ENCODE peak calls at places on chromosome 6, in five cellular contexts. One of them, this sample, is unnamed.

GRCh38 chr6:168309183-168309582 is 10.4 kb downstream of the DACT2 start:
- DNase-seq in BE2C: no peak
- DNase-seq in ascending aorta: no peak
- DNase-seq in OCI-LY7: no peak
- DNase-seq in colonic mucosa: no peak
- DNase-seq in this sample: no peak

GRCh38 chr6:169185011-169185521 is 68.6 kb downstream of the THBS2 start:
- DNase-seq in BE2C: no peak
- DNase-seq in OCI-LY7: no peak
- DNase-seq in colonic mucosa: no peak
- DNase-seq in ascending aorta: peak; percentile 61
- DNase-seq in this sample: no peak

GRCh38 chr6:148700713-148701392 is 46.0 kb upstream of the UST start:
- DNase-seq in BE2C: no peak
- DNase-seq in ascending aorta: no peak
- DNase-seq in OCI-LY7: no peak
- DNase-seq in colonic mucosa: no peak
- DNase-seq in this sample: no peak

GRCh38 chr6:83853178-83853967 is at the start of gene RIPPLY2:
- DNase-seq in colonic mucosa: peak; percentile 22
- DNase-seq in OCI-LY7: no peak
- DNase-seq in BE2C: peak; percentile 84
- DNase-seq in ascending aorta: no peak
- DNase-seq in this sample: peak; percentile 38

GRCh38 chr6:16764188-16764950 is 3.1 kb upstream of the ATXN1 start:
- DNase-seq in BE2C: no peak
- DNase-seq in ascending aorta: no peak
- DNase-seq in colonic mucosa: no peak
- DNase-seq in OCI-LY7: no peak
- DNase-seq in this sample: no peak

GRCh38 chr6:166586424-166587156 is at the start of gene RAMACL:
- DNase-seq in BE2C: peak; percentile 51
- DNase-seq in ascending aorta: no peak
- DNase-seq in colonic mucosa: peak; percentile 36
- DNase-seq in OCI-LY7: peak; percentile 88
- DNase-seq in this sample: no peak

GRCh38 chr6:355809-356208 is 35.7 kb upstream of the IRF4 start:
- DNase-seq in ascending aorta: no peak
- DNase-seq in BE2C: no peak
- DNase-seq in colonic mucosa: no peak
- DNase-seq in OCI-LY7: peak; percentile 76
- DNase-seq in this sample: no peak

GRCh38 chr6:26594730-26595632 is 1.8 kb upstream of the ABT1 start:
- DNase-seq in OCI-LY7: no peak
- DNase-seq in colonic mucosa: no peak
- DNase-seq in ascending aorta: no peak
- DNase-seq in BE2C: peak; percentile 58
- DNase-seq in this sample: no peak

GRCh38 chr6:33427585-33428218 is 7.8 kb downstream of the SYNGAP1 start:
- DNase-seq in OCI-LY7: peak; percentile 31
- DNase-seq in colonic mucosa: peak; percentile 65
- DNase-seq in ascending aorta: no peak
- DNase-seq in BE2C: peak; percentile 66
- DNase-seq in this sample: peak; percentile 54
- TF ChIP-seq CTCF in OCI-LY7: no peak
- TF ChIP-seq CTCF in colonic mucosa: no peak
- TF ChIP-seq CTCF in ascending aorta: no peak
- TF ChIP-seq CTCF in BE2C: no peak
- TF ChIP-seq CTCF in this sample: no peak

GRCh38 chr6:114735118-114735730 is 392.4 kb upstream of the HS3ST5 start:
- DNase-seq in OCI-LY7: no peak
- DNase-seq in ascending aorta: no peak
- DNase-seq in BE2C: no peak
- DNase-seq in colonic mucosa: no peak
- DNase-seq in this sample: no peak
- TF ChIP-seq CTCF in OCI-LY7: peak; percentile 7
- TF ChIP-seq CTCF in ascending aorta: no peak
- TF ChIP-seq CTCF in BE2C: peak; percentile 28
- TF ChIP-seq CTCF in colonic mucosa: no peak
- TF ChIP-seq CTCF in this sample: no peak

DNA sequence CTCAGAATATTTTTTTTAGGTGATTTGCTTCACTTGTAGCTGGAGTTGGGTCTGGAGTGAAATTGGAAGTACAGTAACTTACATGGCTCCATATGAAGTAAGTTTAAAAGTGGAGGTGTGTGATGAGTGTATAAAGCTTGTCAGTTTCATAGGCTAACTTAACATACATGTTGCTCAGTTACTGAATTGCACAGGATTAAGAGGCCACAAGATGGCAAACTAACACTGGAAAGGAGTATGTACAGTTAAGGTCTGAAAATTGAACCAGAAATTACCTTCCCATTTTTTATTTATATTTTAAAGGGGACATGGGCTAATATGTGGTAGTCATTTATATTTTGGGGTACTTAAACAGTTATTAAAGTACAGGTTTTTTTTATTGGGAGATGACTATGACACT is 45.3 kb upstream of the SMIM8 start:
- DNase-seq in BE2C: no peak
- DNase-seq in ascending aorta: no peak
- DNase-seq in colonic mucosa: no peak
- DNase-seq in OCI-LY7: peak; percentile 37
- DNase-seq in this sample: no peak
- TF ChIP-seq CTCF in BE2C: peak; percentile 55
- TF ChIP-seq CTCF in ascending aorta: no peak
- TF ChIP-seq CTCF in colonic mucosa: no peak
- TF ChIP-seq CTCF in OCI-LY7: peak; percentile 74
- TF ChIP-seq CTCF in this sample: no peak

DNA sequence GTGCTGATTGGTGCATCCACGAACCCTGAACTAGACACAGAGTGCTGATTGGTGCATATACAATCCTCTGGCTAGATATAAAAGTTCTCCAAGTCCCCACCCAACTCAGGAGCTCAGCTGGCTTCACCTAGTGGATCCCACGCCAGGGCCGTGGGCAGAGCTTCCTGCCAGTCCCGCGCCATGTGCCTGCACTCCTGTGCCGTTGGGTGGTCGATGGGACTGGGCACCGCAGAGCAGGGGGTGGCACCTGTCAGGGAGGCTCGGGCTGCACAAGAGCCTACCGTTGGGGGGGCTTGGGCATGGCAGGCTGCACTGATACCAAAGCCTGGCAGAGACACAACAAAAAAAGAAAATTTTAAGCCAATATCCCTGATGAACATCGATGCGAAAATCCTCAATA is 185.4 kb upstream of the ASCC3 start:
- DNase-seq in colonic mucosa: no peak
- DNase-seq in OCI-LY7: no peak
- DNase-seq in BE2C: no peak
- DNase-seq in ascending aorta: no peak
- DNase-seq in this sample: no peak
- TF ChIP-seq CTCF in colonic mucosa: no peak
- TF ChIP-seq CTCF in OCI-LY7: no peak
- TF ChIP-seq CTCF in BE2C: no peak
- TF ChIP-seq CTCF in ascending aorta: no peak
- TF ChIP-seq CTCF in this sample: no peak

DNA sequence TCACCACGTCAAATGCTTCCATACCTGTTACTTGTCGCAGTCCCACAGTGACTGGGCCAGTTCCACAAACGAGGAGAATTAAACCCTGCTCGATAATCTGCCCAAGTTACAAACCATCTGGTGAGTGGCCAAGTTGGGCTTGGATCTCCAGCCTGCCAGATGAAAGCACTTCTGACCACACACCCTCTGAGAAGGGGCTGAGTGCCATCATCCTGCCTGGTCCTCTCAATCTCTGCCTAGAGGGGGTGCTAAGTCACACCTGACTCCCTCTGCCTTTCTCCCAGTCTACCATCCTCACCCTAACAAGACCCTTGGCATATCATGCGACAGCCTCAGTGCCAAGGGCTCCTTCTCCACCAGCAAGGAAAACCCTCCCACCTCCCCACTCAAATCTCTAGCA is 15.8 kb downstream of the RRP36 start:
- DNase-seq in BE2C: no peak
- DNase-seq in OCI-LY7: no peak
- DNase-seq in colonic mucosa: no peak
- DNase-seq in ascending aorta: no peak
- DNase-seq in this sample: no peak
- TF ChIP-seq CTCF in BE2C: no peak
- TF ChIP-seq CTCF in OCI-LY7: no peak
- TF ChIP-seq CTCF in colonic mucosa: no peak
- TF ChIP-seq CTCF in ascending aorta: no peak
- TF ChIP-seq CTCF in this sample: no peak

GRCh38 chr6:36852481-36853147 is 13.4 kb upstream of the CPNE5 start:
- DNase-seq in colonic mucosa: no peak
- DNase-seq in ascending aorta: peak; percentile 79
- DNase-seq in BE2C: peak; percentile 42
- DNase-seq in OCI-LY7: no peak
- DNase-seq in this sample: no peak
- TF ChIP-seq CTCF in colonic mucosa: no peak
- TF ChIP-seq CTCF in ascending aorta: no peak
- TF ChIP-seq CTCF in BE2C: no peak
- TF ChIP-seq CTCF in OCI-LY7: no peak
- TF ChIP-seq CTCF in this sample: no peak

GRCh38 chr6:144580771-144581170 is 295.6 kb downstream of the UTRN start:
- DNase-seq in colonic mucosa: no peak
- DNase-seq in OCI-LY7: no peak
- DNase-seq in ascending aorta: no peak
- DNase-seq in BE2C: no peak
- DNase-seq in this sample: no peak
- TF ChIP-seq CTCF in colonic mucosa: no peak
- TF ChIP-seq CTCF in OCI-LY7: no peak
- TF ChIP-seq CTCF in ascending aorta: no peak
- TF ChIP-seq CTCF in BE2C: no peak
- TF ChIP-seq CTCF in this sample: no peak

GRCh38 chr6:53679446-53679933 is 13.9 kb upstream of the KLHL31 start:
- DNase-seq in BE2C: no peak
- DNase-seq in OCI-LY7: peak; percentile 20
- DNase-seq in ascending aorta: no peak
- DNase-seq in colonic mucosa: no peak
- DNase-seq in this sample: peak; percentile 8
- TF ChIP-seq CTCF in BE2C: peak; percentile 49
- TF ChIP-seq CTCF in OCI-LY7: peak; percentile 52
- TF ChIP-seq CTCF in ascending aorta: peak; percentile 14
- TF ChIP-seq CTCF in colonic mucosa: peak; percentile 18
- TF ChIP-seq CTCF in this sample: peak; percentile 47

DNA sequence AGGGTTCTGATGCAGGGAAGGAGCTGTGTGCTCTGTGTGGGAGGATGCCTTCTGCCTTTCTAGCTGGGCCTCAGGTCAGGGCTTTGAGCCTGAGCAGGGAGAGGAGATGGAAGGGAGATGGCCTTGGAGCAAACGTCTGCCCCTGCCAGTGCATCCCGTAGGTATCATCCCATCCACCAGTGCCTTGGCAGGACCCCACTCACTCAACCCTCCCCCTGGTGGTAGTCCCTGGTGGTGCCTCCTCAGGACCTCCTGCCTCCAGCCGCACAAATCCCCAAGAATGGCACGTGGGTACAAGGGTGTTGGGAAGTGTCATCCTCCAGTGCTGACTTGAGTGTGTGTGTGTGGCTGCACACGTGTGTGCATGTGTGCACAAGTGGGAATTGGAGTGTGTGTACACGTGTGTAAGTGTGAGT is 23.1 kb upstream of the MICB start:
- DNase-seq in ascending aorta: peak; percentile 58
- DNase-seq in BE2C: peak; percentile 47
- DNase-seq in OCI-LY7: no peak
- DNase-seq in colonic mucosa: no peak
- DNase-seq in this sample: no peak
- TF ChIP-seq CTCF in ascending aorta: no peak
- TF ChIP-seq CTCF in BE2C: peak; percentile 48
- TF ChIP-seq CTCF in OCI-LY7: peak; percentile 58
- TF ChIP-seq CTCF in colonic mucosa: no peak
- TF ChIP-seq CTCF in this sample: peak; percentile 44

DNA sequence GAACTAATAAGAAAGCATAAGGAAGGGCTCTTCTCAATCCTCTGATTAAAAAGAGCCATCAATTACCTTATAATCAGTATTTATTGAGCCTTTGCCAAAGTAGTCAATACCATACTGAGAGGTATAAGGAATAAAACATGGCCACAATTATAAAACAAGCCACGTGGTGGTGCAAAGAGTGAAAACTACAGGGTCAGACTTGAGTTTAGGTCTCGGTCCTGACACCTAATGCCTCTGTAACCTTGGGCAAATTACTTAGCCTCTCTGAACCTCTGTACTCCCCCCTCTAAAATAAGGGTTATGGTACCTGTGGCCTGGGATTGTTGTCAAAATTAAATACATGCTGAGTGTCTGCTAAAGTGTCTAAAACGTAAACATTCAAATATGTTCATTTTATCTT is 11.8 kb downstream of the TRIM10 start:
- DNase-seq in OCI-LY7: peak; percentile 8
- DNase-seq in BE2C: no peak
- DNase-seq in ascending aorta: no peak
- DNase-seq in colonic mucosa: no peak
- DNase-seq in this sample: no peak
- TF ChIP-seq CTCF in OCI-LY7: peak; percentile 40
- TF ChIP-seq CTCF in BE2C: no peak
- TF ChIP-seq CTCF in ascending aorta: no peak
- TF ChIP-seq CTCF in colonic mucosa: no peak
- TF ChIP-seq CTCF in this sample: no peak